ENCODE peak calls at places on chromosomes 3 and 15, in ten cellular contexts. O, E, A, D, Q, Z, I, F, T and J are unnamed samples.

GRCh38 chr3:69091389-69092029 is 6.8 kb downstream of the ARL6IP5 start:
- DNase-seq in O (no peak), E (no peak), A (no peak), D (no peak), Q (no peak), Z (no peak), I (no peak), F (no peak), T (no peak), J (no peak)

GRCh38 chr15:59154268-59154667 is 49.3 kb downstream of the CCNB2 start:
- DNase-seq in O (no peak), E (no peak), A (no peak), D (no peak), Q (no peak), Z (no peak), I (no peak), F (no peak), T (no peak), J (no peak)

GRCh38 chr3:130093741-130094391 is 12.2 kb downstream of the ALG1L2 start:
- DNase-seq in O (no peak), E (no peak), A (no peak), D (peak), Q (no peak), Z (no peak), I (no peak), F (no peak), T (peak), J (no peak)

GRCh38 chr15:57118013-57118799 is 199.8 kb downstream of the TCF12 start:
- DNase-seq in O (peak), E (no peak), A (peak), D (no peak), Q (no peak), Z (no peak), I (peak), F (peak), T (no peak), J (no peak)

GRCh38 chr3:176351408-176351807 is 845.9 kb downstream of the TBL1XR1 start:
- DNase-seq in O (no peak), E (no peak), A (no peak), D (no peak), Q (no peak), Z (no peak), I (no peak), F (no peak), T (no peak), J (no peak)

GRCh38 chr3:186476541-186476940 is 67.6 kb downstream of the CRYGS start:
- DNase-seq in O (no peak), E (no peak), A (no peak), D (no peak), Q (no peak), Z (no peak), I (no peak), F (no peak), T (peak), J (no peak)

GRCh38 chr15:94494732-94495131 is 263.4 kb downstream of the MCTP2 start:
- DNase-seq in O (no peak), E (no peak), A (no peak), D (no peak), Q (no peak), Z (no peak), I (no peak), F (no peak), T (no peak), J (peak)

GRCh38 chr3:183249006-183249718 is 3.9 kb upstream of the B3GNT5 start:
- DNase-seq in O (no peak), E (no peak), A (no peak), D (peak), Q (no peak), Z (no peak), I (no peak), F (no peak), T (peak), J (no peak)

GRCh38 chr3:131796558-131796957 is 238.3 kb downstream of the CPNE4 start:
- DNase-seq in O (no peak), E (no peak), A (no peak), D (no peak), Q (no peak), Z (no peak), I (no peak), F (no peak), T (no peak), J (no peak)

GRCh38 chr15:23422099-23422945 is 24.7 kb downstream of the GOLGA6L2 start:
- DNase-seq in O (no peak), E (no peak), A (no peak), D (no peak), Q (no peak), Z (peak), I (peak), F (no peak), T (no peak), J (no peak)

GRCh38 chr3:38738630-38739395 is 77.2 kb downstream of the SCN10A start:
- DNase-seq in O (peak), E (no peak), A (peak), D (peak), Q (no peak), Z (peak), I (peak), F (no peak), T (peak), J (peak)

GRCh38 chr3:55615694-55616310 is 128.7 kb upstream of the WNT5A start:
- DNase-seq in O (no peak), E (no peak), A (no peak), D (peak), Q (no peak), Z (peak), I (no peak), F (no peak), T (peak), J (no peak)

GRCh38 chr3:99114565-99115291 is 213.2 kb upstream of the DCBLD2 start:
- DNase-seq in O (peak), E (no peak), A (no peak), D (peak), Q (no peak), Z (no peak), I (peak), F (no peak), T (peak), J (peak)

GRCh38 chr3:155394240-155394639 is 100.8 kb upstream of the STRIT1 start:
- DNase-seq in O (no peak), E (no peak), A (no peak), D (no peak), Q (no peak), Z (no peak), I (no peak), F (no peak), T (no peak), J (no peak)

GRCh38 chr3:47606171-47606570 is 27.5 kb upstream of the CSPG5 start:
- DNase-seq in O (no peak), E (no peak), A (no peak), D (no peak), Q (no peak), Z (no peak), I (no peak), F (no peak), T (no peak), J (no peak)

GRCh38 chr15:20341901-20342605 is 199.5 kb downstream of the GOLGA6L6 start:
- DNase-seq in O (no peak), E (peak), A (no peak), D (peak), Q (no peak), Z (peak), I (no peak), F (peak), T (peak), J (no peak)

GRCh38 chr3:4719011-4719649 is 226.0 kb downstream of the ITPR1 start:
- DNase-seq in O (peak), E (no peak), A (no peak), D (no peak), Q (no peak), Z (no peak), I (no peak), F (no peak), T (peak), J (no peak)

GRCh38 chr3:188152660-188153497 is 1.1 kb upstream of the LPP start:
- DNase-seq in O (peak), E (no peak), A (peak), D (peak), Q (no peak), Z (peak), I (peak), F (peak), T (peak), J (peak)

GRCh38 chr3:137766069-137766960 is 2.2 kb downstream of the SOX14 start:
- DNase-seq in O (no peak), E (no peak), A (no peak), D (peak), Q (no peak), Z (no peak), I (no peak), F (no peak), T (peak), J (no peak)

GRCh38 chr3:8166013-8166412 is 335.6 kb upstream of the LMCD1 start:
- DNase-seq in O (no peak), E (no peak), A (no peak), D (no peak), Q (no peak), Z (no peak), I (no peak), F (no peak), T (no peak), J (no peak)

GRCh38 chr3:113532698-113533533 is 561 bp downstream of the SIDT1 start:
- DNase-seq in O (no peak), E (peak), A (no peak), D (peak), Q (no peak), Z (peak), I (no peak), F (no peak), T (peak), J (no peak)

GRCh38 chr3:69684309-69684981 is 54.8 kb upstream of the MITF start:
- DNase-seq in O (no peak), E (no peak), A (no peak), D (no peak), Q (no peak), Z (no peak), I (no peak), F (no peak), T (no peak), J (no peak)

GRCh38 chr15:101620645-101621044 is 31.5 kb downstream of the TM2D3 start:
- DNase-seq in O (no peak), E (no peak), A (no peak), D (no peak), Q (no peak), Z (no peak), I (no peak), F (no peak), T (no peak), J (no peak)

GRCh38 chr3:194508486-194509449 is 22.0 kb upstream of the ATP13A3 start:
- DNase-seq in O (no peak), E (no peak), A (no peak), D (no peak), Q (no peak), Z (no peak), I (no peak), F (no peak), T (no peak), J (no peak)

GRCh38 chr3:12046406-12046805 is 42.2 kb downstream of the SYN2 start:
- DNase-seq in O (peak), E (no peak), A (no peak), D (peak), Q (no peak), Z (no peak), I (no peak), F (no peak), T (no peak), J (peak)

GRCh38 chr15:26421065-26421464 is 351.8 kb downstream of the GABRB3 start:
- DNase-seq in O (no peak), E (no peak), A (no peak), D (no peak), Q (no peak), Z (no peak), I (no peak), F (no peak), T (no peak), J (no peak)

GRCh38 chr15:62888628-62889027 is 153.9 kb upstream of the TPM1 start:
- DNase-seq in O (no peak), E (no peak), A (no peak), D (no peak), Q (no peak), Z (no peak), I (no peak), F (no peak), T (no peak), J (no peak)

GRCh38 chr3:197309528-197310361 is 11.3 kb upstream of the DLG1 start:
- DNase-seq in O (peak), E (no peak), A (peak), D (peak), Q (no peak), Z (no peak), I (peak), F (no peak), T (no peak), J (peak)

GRCh38 chr3:58023536-58023935 is 15.3 kb downstream of the FLNB start:
- DNase-seq in O (no peak), E (no peak), A (no peak), D (no peak), Q (no peak), Z (no peak), I (no peak), F (no peak), T (no peak), J (no peak)

GRCh38 chr3:134333522-134334181 is 40.6 kb downstream of the AMOTL2 start:
- DNase-seq in O (peak), E (no peak), A (peak), D (peak), Q (no peak), Z (peak), I (peak), F (no peak), T (peak), J (peak)

GRCh38 chr15:63185206-63185605 is 4.2 kb upstream of the RAB8B start:
- DNase-seq in O (no peak), E (no peak), A (peak), D (no peak), Q (no peak), Z (no peak), I (no peak), F (no peak), T (peak), J (no peak)

GRCh38 chr3:129687586-129688125 is 81.2 kb upstream of the PLXND1 start:
- DNase-seq in O (peak), E (no peak), A (no peak), D (no peak), Q (no peak), Z (no peak), I (no peak), F (no peak), T (no peak), J (no peak)

GRCh38 chr3:116863842-116864626 is 154.5 kb downstream of the TUSC7 start:
- DNase-seq in O (peak), E (no peak), A (peak), D (peak), Q (no peak), Z (no peak), I (peak), F (no peak), T (peak), J (peak)

GRCh38 chr3:159322322-159322939 is 520.6 kb downstream of the MFSD1 start:
- DNase-seq in O (peak), E (no peak), A (peak), D (peak), Q (no peak), Z (no peak), I (peak), F (no peak), T (peak), J (peak)

GRCh38 chr3:66763294-66763693 is 234.8 kb upstream of the KBTBD8 start:
- DNase-seq in O (peak), E (no peak), A (no peak), D (no peak), Q (no peak), Z (peak), I (no peak), F (no peak), T (no peak), J (peak)

GRCh38 chr15:100863406-100864198 is 16.0 kb upstream of the ALDH1A3 start:
- DNase-seq in O (no peak), E (no peak), A (peak), D (no peak), Q (no peak), Z (no peak), I (no peak), F (peak), T (peak), J (peak)